ENCODE peak calls at places on chromosomes 1 and 21, in four cellular contexts. H, A, U and V are unnamed samples. For H3K4me1, the result is how much of the 10 kb centered on the place peaks cover.

GRCh38 chr1:94602312-94602711 is 60.8 kb upstream of the F3 start:
- DNase-seq in H (no peak), A (no peak), U (no peak), V (no peak)

GRCh38 chr1:154419620-154420020 is 14.5 kb downstream of the IL6R start:
- DNase-seq in H (peak), A (peak), U (peak), V (no peak)

GRCh38 chr1:17588048-17588781 is 48.7 kb downstream of the ARHGEF10L start:
- DNase-seq in H (peak), A (no peak), U (peak), V (no peak)

GRCh38 chr1:33319186-33319948 is 1.5 kb downstream of the A3GALT2 start:
- DNase-seq in H (no peak), A (no peak), U (no peak), V (no peak)

GRCh38 chr1:97084566-97084965 is 363.0 kb downstream of the PTBP2 start:
- DNase-seq in H (no peak), A (no peak), U (no peak), V (no peak)

GRCh38 chr1:212139526-212140137 is 104.1 kb downstream of the DTL start:
- DNase-seq in H (peak), A (no peak), U (no peak), V (no peak)

GRCh38 chr1:9960705-9961562 is 17.7 kb downstream of the NMNAT1 start:
- DNase-seq in H (no peak), A (no peak), U (no peak), V (peak)

GRCh38 chr1:247415423-247416361 is at the start of gene NLRP3:
- DNase-seq in H (no peak), A (no peak), U (no peak), V (no peak)

GRCh38 chr1:25797939-25798338 is 2.1 kb upstream of the SELENON start:
- DNase-seq in H (peak), A (no peak), U (peak), V (peak)

GRCh38 chr1:100930494-100930893 is 34.6 kb downstream of the SLC30A7 start:
- DNase-seq in H (no peak), A (no peak), U (no peak), V (no peak)

GRCh38 chr1:100941098-100941527 is 45.2 kb downstream of the SLC30A7 start:
- DNase-seq in H (no peak), A (no peak), U (no peak), V (no peak)

GRCh38 chr1:100941580-100942216 is 45.8 kb downstream of the SLC30A7 start:
- DNase-seq in H (no peak), A (no peak), U (no peak), V (no peak)

GRCh38 chr1:100936194-100936967 is 40.5 kb downstream of the SLC30A7 start:
- DNase-seq in H (no peak), A (no peak), U (no peak), V (no peak)
- H3K4me1 ChIP-seq in H (under half), A (under half), U (under half), V (under half)

DNA sequence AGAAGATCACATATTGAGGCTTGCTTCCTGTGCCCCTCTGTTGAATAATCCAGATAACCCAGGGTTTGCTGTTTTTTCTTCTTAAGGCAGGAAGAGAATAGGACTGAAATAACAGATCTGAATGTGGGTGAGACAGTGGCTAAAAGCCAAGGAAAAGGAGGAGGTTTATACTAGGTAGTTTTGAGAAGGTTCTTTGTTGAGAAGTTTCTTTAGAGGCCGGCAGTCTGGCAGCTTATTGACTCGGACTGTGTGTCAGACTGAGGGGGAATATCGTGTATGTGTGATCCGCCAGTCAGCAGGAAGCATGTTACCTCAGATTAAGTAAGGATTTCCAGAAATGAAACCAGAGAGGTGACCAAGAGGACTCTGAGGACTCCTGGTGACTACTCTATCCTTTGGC is 119.8 kb downstream of the PLA2G4A start:
- DNase-seq in H (no peak), A (no peak), U (no peak), V (no peak)
- H3K27ac ChIP-seq in H (no peak), A (no peak), U (no peak), V (no peak)

DNA sequence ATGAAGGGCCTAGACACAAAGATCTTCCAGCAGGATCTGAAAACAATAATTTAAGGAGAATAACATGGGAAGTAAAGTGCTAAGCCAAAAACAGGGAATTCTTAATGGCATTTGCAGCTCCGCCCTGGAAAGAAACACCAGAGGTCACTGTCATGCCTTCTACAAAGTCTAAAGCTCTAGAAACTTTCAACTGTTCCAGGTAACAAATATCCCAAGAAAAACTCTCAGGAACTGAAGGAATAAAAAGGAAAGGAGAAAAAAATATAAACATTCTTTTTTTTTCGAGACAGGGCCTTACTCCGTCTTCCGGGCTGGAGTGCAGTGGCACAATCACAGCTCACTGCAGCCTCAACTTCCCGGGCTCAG is 13.2 kb downstream of the ZC3H12A start:
- DNase-seq in H (no peak), A (no peak), U (no peak), V (no peak)
- TF ChIP-seq CTCF in H (no peak), A (no peak), U (peak), V (no peak)

GRCh38 chr1:229409616-229410369 is 24.1 kb downstream of the ACTA1 start:
- DNase-seq in H (peak), A (no peak), U (no peak), V (no peak)

GRCh38 chr1:229410692-229411433 is 23.0 kb downstream of the ACTA1 start:
- DNase-seq in H (peak), A (no peak), U (peak), V (peak)

GRCh38 chr1:229411434-229412055 is 22.3 kb downstream of the ACTA1 start:
- DNase-seq in H (no peak), A (no peak), U (no peak), V (no peak)

GRCh38 chr1:229412056-229412455 is 21.8 kb downstream of the ACTA1 start:
- DNase-seq in H (no peak), A (no peak), U (no peak), V (no peak)

GRCh38 chr1:229410370-229410691 is 23.6 kb downstream of the ACTA1 start:
- DNase-seq in H (no peak), A (no peak), U (no peak), V (no peak)
- H3K4me1 ChIP-seq in H (under half), A (under half), U (under half), V (under half)

DNA sequence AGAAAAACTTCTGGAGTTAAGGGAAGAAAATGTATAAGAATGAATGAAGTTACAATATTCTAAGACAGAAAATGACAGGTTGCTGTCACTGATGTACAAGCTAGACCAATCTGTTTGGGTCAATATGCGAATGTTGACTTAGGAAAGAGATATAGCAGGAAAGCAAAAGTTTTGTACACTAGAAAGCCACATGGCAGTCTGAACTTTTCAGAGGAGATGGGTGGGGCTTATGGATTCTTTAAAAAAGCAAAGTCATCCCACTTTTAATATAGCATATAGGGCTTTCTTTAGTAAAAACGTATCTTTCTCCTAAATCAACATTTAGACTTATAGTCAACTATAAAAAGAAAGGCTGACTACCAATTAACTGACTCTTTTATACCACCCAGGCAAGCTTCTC is 381.2 kb downstream of the PTPRC start:
- DNase-seq in H (no peak), A (no peak), U (no peak), V (no peak)
- H3K27ac ChIP-seq in H (no peak), A (no peak), U (no peak), V (no peak)

DNA sequence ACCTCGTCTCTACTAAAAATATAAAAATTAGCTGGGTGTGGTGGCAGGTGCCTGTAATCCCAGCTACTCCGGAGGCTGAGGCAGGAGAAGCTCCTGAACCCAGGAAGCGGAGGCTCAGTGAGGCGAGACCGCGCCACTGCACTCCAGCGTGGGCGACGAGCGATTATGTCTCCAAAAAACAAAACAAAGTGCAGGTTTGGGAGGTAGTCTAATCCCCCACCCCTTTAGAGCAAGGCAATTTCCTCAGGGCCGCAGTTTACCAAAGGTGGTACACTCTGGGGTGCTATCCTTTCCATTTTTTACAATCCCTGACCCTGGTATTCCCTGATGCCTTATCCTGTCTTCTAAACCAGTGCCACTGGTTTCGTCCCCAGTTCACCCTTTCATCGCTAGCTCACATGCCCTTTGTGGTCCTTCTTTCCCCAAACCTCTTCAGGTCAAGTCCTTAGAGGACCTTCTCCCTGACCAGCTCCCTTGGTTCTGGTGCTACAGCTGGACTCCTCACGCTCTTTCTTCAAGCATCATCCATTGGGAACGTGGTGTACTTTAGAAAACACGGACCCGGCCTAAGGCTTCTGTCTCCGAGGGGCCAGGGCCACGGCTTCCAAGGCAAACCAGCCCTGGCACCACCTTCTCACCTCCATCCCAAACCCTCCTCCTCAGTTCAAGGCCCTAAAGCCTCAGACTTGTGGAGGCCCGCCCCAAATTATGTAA is 873 bp downstream of the IFT25 start:
- DNase-seq in H (no peak), A (no peak), U (no peak), V (no peak)
- TF ChIP-seq CTCF in H (no peak), A (no peak), U (no peak), V (no peak)

GRCh38 chr1:167936930-167937708 is at the start of gene MPC2:
- DNase-seq in H (peak), A (peak), U (peak), V (peak)

GRCh38 chr1:167936068-167936929 is at the start of gene DCAF6:
- DNase-seq in H (peak), A (peak), U (peak), V (peak)

GRCh38 chr1:167933779-167934178 is 2.7 kb upstream of the DCAF6 start:
- DNase-seq in H (no peak), A (no peak), U (no peak), V (no peak)

GRCh38 chr1:167934407-167935251 is 1.9 kb upstream of the DCAF6 start:
- DNase-seq in H (no peak), A (no peak), U (peak), V (no peak)

GRCh38 chr1:167935252-167936067 is 1.0 kb upstream of the DCAF6 start:
- DNase-seq in H (peak), A (no peak), U (peak), V (peak)
- H3K4me1 ChIP-seq in H (half or more), A (under half), U (under half), V (under half)

GRCh38 chr21:25036775-25037174 is 570.5 kb downstream of the MRPL39 start:
- DNase-seq in H (no peak), A (no peak), U (no peak), V (no peak)

DNA sequence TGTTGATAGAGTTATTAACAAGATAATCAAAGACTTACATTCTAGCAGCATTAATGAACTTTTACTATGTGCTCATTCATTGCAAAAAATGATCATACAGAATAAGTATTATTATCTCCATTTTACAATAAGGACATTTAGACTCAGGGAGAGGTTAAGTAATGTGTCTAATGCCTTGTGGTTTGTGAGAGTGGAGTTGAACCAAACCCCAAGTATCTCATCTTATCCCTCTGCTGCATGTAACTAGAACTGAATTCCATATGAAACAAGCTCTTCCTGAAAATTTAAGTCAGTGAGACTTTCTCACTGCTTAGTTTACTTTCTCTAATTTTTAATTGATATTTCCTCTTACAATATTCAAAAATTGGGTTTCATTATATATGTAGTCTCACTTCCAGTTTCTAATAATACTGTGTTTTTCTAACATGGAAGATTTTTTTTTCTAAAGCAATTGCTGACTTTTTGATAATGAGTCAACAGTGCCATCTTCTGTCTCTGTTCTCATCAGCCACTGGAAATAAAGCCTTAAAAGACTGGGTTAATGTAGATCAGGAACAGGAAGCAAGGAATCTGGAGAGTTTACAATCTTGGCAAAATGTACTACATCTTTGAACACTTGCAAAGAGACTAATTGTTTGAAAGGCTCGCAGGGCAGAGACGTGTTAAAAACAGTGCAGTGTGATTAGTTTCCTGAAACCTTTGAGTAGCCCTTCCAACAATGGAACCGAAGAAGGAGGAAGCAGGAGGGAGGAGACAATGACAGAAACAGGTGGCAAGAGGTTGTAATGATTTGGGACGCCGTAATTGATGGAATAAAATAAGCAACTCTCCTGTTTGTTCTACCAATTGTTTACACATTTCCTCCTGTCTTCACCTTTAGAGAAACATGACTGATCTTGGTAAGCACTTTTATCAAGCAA is 567.6 kb downstream of the MRPL39 start:
- DNase-seq in H (no peak), A (no peak), U (no peak), V (peak)
- H3K27ac ChIP-seq in H (no peak), A (no peak), U (no peak), V (no peak)

DNA sequence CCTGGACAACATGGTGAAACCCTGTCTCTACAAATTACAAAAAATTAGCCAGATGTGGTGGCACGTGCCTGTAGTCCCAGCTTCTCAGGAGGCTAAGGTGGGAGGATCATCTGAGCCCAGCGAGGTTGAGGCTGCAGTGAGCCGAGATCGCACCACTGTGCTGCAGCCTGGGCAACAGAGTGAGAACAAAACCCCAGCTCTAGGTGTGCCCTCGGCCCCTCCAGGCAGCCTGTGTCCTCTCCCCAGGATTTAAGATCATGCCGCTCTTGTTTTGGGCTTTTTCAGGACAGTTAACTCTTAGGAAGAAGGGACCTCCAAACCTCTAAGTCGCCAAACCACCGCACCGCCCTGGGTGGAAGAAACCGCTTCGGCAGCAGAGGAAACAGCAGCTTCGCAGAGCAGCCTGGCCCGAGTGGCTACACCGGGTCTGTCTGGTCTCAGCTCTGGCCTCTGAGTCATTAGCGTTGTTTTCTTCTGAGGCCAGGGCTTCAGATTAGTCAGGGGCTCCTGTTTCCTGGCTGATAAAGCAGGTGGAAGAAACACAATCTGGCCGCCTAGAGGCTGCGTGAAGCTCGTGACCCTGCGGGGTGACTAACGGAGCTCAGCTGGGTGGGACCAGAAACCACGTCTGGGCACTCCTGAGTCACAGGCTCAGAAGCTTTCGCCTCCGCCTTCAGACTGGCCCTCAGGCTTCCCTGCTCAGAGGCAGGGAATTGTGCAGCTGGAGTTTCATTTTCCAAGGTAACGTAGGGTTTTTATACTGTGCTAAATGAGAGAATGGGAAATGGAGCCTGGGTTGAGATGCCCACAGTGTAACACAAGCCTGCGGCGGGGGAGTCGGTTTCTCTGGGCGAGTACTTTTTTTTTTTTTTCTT is 44.7 kb downstream of the CHAF1B start:
- DNase-seq in H (peak), A (peak), U (peak), V (no peak)
- TF ChIP-seq CTCF in H (no peak), A (no peak), U (no peak), V (no peak)